ENCODE peak calls at places on chromosomes 3 and 15, in four cellular contexts. S, M, X and E are unnamed samples.

GRCh38 chr3:188832961-188833615 is 338.7 kb upstream of the TPRG1 start:
- DNase-seq in X (no peak), S (no peak), M (no peak), E (no peak)

GRCh38 chr3:188827078-188827477 is 344.7 kb upstream of the TPRG1 start:
- DNase-seq in X (no peak), M (no peak), S (no peak), E (no peak)

GRCh38 chr3:147038456-147038855 is 367.9 kb downstream of the ZIC4 start:
- DNase-seq in S (no peak), X (no peak), M (no peak), E (no peak)

GRCh38 chr3:128585974-128586373 is 64.6 kb downstream of the RPN1 start:
- DNase-seq in S (peak; percentile 34), M (peak; percentile 48), X (no peak), E (no peak)

GRCh38 chr3:65170357-65171090 is 482.7 kb upstream of the ADAMTS9 start:
- DNase-seq in S (peak; percentile 85), M (no peak), X (peak; percentile 80), E (peak; percentile 71)

GRCh38 chr3:143256416-143256815 is 136.8 kb downstream of the CHST2 start:
- DNase-seq in M (no peak), S (no peak), X (no peak), E (no peak)

GRCh38 chr3:15051531-15051930 is 13.6 kb downstream of the MRPS25 start:
- DNase-seq in X (no peak), S (peak; percentile 20), M (peak; percentile 62), E (peak; percentile 54)

GRCh38 chr3:50557106-50557505 is 10.4 kb downstream of the C3orf18 start:
- DNase-seq in X (no peak), M (no peak), S (no peak), E (no peak)

GRCh38 chr3:127674099-127674792 is 1.5 kb downstream of the ABTB1 start:
- DNase-seq in M (no peak), S (no peak), X (peak; percentile 41), E (no peak)

GRCh38 chr15:64701482-64701881 is 73.9 kb downstream of the RBPMS2 start:
- DNase-seq in X (no peak), S (no peak), M (no peak), E (no peak)

GRCh38 chr15:100725121-100726069 is 123.0 kb downstream of the ASB7 start:
- DNase-seq in M (peak; percentile 37), S (peak; percentile 93), X (peak; percentile 39), E (no peak)

GRCh38 chr15:78243491-78243941 is 9.2 kb upstream of the ACSBG1 start:
- DNase-seq in M (no peak), S (peak; percentile 32), X (peak; percentile 53), E (no peak)

GRCh38 chr3:190024912-190025311 is 95.8 kb downstream of the P3H2 start:
- DNase-seq in X (no peak), M (peak; percentile 44), S (peak; percentile 77), E (no peak)

GRCh38 chr3:33063651-33064051 is 33.3 kb downstream of the GLB1 start:
- DNase-seq in S (peak; percentile 23), X (no peak), M (no peak), E (no peak)

GRCh38 chr15:64009798-64010241 is 36.5 kb downstream of the DAPK2 start:
- DNase-seq in M (peak; percentile 83), S (peak; percentile 16), X (no peak), E (peak; percentile 18)

GRCh38 chr3:100662113-100662823 is 47.0 kb upstream of the TFG start:
- DNase-seq in X (no peak), S (peak; percentile 3), M (peak; percentile 21), E (no peak)

GRCh38 chr3:113754486-113755159 is 7.8 kb downstream of the ATP6V1A start:
- DNase-seq in M (no peak), X (no peak), S (no peak), E (no peak)

GRCh38 chr3:26090589-26090988 is 300.7 kb downstream of the OXSM start:
- DNase-seq in X (no peak), M (no peak), S (no peak), E (no peak)

GRCh38 chr15:36390491-36390890 is 188.9 kb upstream of the CDIN1 start:
- DNase-seq in S (no peak), X (no peak), M (no peak), E (no peak)

GRCh38 chr3:64009528-64009927 is 13.8 kb downstream of the PSMD6 start:
- DNase-seq in X (no peak), M (no peak), S (no peak), E (no peak)

GRCh38 chr3:42823351-42823750 is 14.1 kb downstream of the ACKR2 start:
- DNase-seq in M (no peak), X (no peak), S (peak; percentile 11), E (no peak)